ENCODE peak calls at places on chromosome 3, in seven cellular contexts. N is heart left ventricle, B is right lobe of liver, M is breast epithelium, G is Peyer's patch, W is suprapubic skin, X is HCT116. Y is an unnamed sample.

GRCh38 chr3:42473083-42473932 is 29.1 kb upstream of the VIPR1 start:
- DNase-seq in G (peak; percentile 52), N (no peak), W (no peak), M (no peak), B (no peak), X (no peak), Y (peak; percentile 88)

GRCh38 chr3:186418601-186419238 is 56.7 kb upstream of the DGKG start:
- DNase-seq in G (no peak), W (no peak), X (no peak), M (no peak), B (no peak), N (no peak), Y (no peak)

GRCh38 chr3:171347017-171347979 is 112.9 kb downstream of the TNIK start:
- DNase-seq in X (no peak), M (no peak), B (no peak), G (no peak), W (no peak), N (no peak), Y (no peak)

GRCh38 chr3:151852074-151852811 is 21.2 kb upstream of the SUCNR1 start:
- DNase-seq in X (no peak), G (no peak), M (no peak), N (no peak), W (no peak), B (no peak), Y (no peak)

GRCh38 chr3:149784064-149784704 is 8.2 kb downstream of the ANKUB1 start:
- DNase-seq in M (no peak), X (no peak), B (no peak), G (no peak), W (no peak), N (no peak), Y (no peak)

GRCh38 chr3:10228248-10228950 is 19.9 kb upstream of the TATDN2 start:
- DNase-seq in B (no peak), X (no peak), N (no peak), G (no peak), M (no peak), W (no peak), Y (no peak)

GRCh38 chr3:33394403-33395054 is 45.7 kb downstream of the UBP1 start:
- DNase-seq in G (no peak), M (no peak), N (no peak), W (no peak), B (no peak), X (no peak), Y (no peak)

GRCh38 chr3:194879126-194879887 is 193.6 kb downstream of the FAM43A start:
- DNase-seq in B (no peak), M (no peak), N (no peak), G (no peak), W (peak; percentile 48), X (no peak), Y (no peak)

GRCh38 chr3:171781711-171782127 is 28.6 kb downstream of the PLD1 start:
- DNase-seq in W (no peak), N (no peak), G (no peak), M (no peak), X (no peak), B (no peak), Y (no peak)

GRCh38 chr3:25594007-25594502 is 70.7 kb downstream of the TOP2B start:
- DNase-seq in W (no peak), X (peak; percentile 29), N (no peak), G (no peak), M (no peak), B (no peak), Y (no peak)

GRCh38 chr3:55406666-55407425 is 80.3 kb downstream of the WNT5A start:
- DNase-seq in M (no peak), X (no peak), G (no peak), N (no peak), W (no peak), B (no peak), Y (no peak)

GRCh38 chr3:45776611-45777010 is 19.7 kb downstream of the SLC6A20 start:
- DNase-seq in M (no peak), B (no peak), X (no peak), N (no peak), G (peak; percentile 47), W (peak; percentile 74), Y (no peak)

GRCh38 chr3:30085486-30085885 is 520.9 kb upstream of the TGFBR2 start:
- DNase-seq in X (no peak), N (no peak), W (no peak), M (no peak), B (no peak), G (no peak), Y (no peak)

GRCh38 chr3:143751643-143752178 is 96.6 kb downstream of the SLC9A9 start:
- DNase-seq in W (no peak), N (no peak), X (no peak), G (no peak), M (no peak), B (no peak), Y (no peak)

GRCh38 chr3:178170698-178171535 is 365.3 kb upstream of the KCNMB2 start:
- DNase-seq in W (no peak), B (no peak), N (no peak), M (no peak), X (no peak), G (no peak), Y (no peak)

GRCh38 chr3:150172356-150172755 is 201.7 kb upstream of the PFN2 start:
- DNase-seq in X (no peak), B (no peak), N (no peak), M (no peak), W (no peak), G (no peak), Y (no peak)

GRCh38 chr3:58068126-58068809 is 60.0 kb downstream of the FLNB start:
- DNase-seq in N (no peak), M (no peak), G (peak; percentile 64), W (no peak), X (no peak), B (no peak), Y (no peak)

GRCh38 chr3:37174532-37175126 is at the start of gene LRRFIP2:
- DNase-seq in M (no peak), B (no peak), W (no peak), N (no peak), X (no peak), G (no peak), Y (no peak)

GRCh38 chr3:5026046-5026362 is 46.8 kb downstream of the BHLHE40 start:
- DNase-seq in W (no peak), B (no peak), M (no peak), X (no peak), N (no peak), G (no peak), Y (no peak)

GRCh38 chr3:139772539-139773500 is 95.0 kb upstream of the NMNAT3 start:
- DNase-seq in B (no peak), N (no peak), X (no peak), W (no peak), M (no peak), G (no peak), Y (no peak)

GRCh38 chr3:192917258-192917507 is 473 bp downstream of the MB21D2 start:
- DNase-seq in X (no peak), N (no peak), G (no peak), W (no peak), M (no peak), B (no peak), Y (no peak)
- TF ChIP-seq POLR2A in X (no peak), N (no peak), G (no peak), W (no peak), M (no peak), B (no peak), Y (no peak)

GRCh38 chr3:184177767-184178306 is 3.2 kb downstream of the AP2M1 start:
- DNase-seq in W (no peak), B (no peak), G (no peak), X (no peak), N (no peak), M (no peak), Y (no peak)
- H3K4me3 ChIP-seq in W (no peak overlapping the region), B (no peak overlapping the region), G (no peak overlapping the region), X (no peak overlapping the region), N (no peak overlapping the region), M (no peak overlapping the region), Y (no peak overlapping the region)

DNA sequence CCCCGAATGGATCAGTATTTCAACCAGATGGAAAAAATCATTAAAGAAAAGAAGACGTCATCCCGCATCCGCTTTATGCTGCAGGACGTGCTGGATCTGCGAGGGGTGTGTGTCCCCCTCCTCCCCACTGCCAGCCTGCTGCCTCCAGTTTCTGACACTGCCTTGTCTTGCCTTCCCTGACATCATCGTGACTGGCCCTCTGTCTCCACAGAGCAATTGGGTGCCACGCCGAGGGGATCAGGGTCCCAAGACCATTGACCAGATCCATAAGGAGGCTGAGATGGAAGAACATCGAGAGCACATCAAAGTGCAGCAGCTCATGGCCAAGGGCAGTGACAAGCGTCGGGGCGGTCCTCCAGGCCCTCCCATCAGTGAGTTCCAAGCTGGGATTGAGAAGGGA is 10.9 kb downstream of the EIF4G1 start:
- DNase-seq in W (no peak), G (no peak), X (no peak), M (no peak), B (no peak), N (no peak), Y (no peak)
- TF ChIP-seq POLR2A in W (no peak), G (no peak), X (no peak), M (no peak), B (no peak), N (no peak), Y (no peak)

GRCh38 chr3:52299815-52300611 is 12.4 kb downstream of the GLYCTK start:
- DNase-seq in X (no peak), G (no peak), B (peak; percentile 67), M (no peak), N (peak; percentile 67), W (no peak), Y (no peak)

GRCh38 chr3:52295809-52296208 is 8.2 kb downstream of the GLYCTK start:
- DNase-seq in M (no peak), N (no peak), W (no peak), X (no peak), G (no peak), B (no peak), Y (no peak)

GRCh38 chr3:52298147-52299098 is 10.8 kb downstream of the GLYCTK start:
- DNase-seq in M (no peak), X (no peak), N (no peak), G (no peak), W (no peak), B (peak; percentile 65), Y (no peak)

GRCh38 chr3:52299247-52299657 is 11.6 kb downstream of the GLYCTK start:
- DNase-seq in B (peak; percentile 57), X (no peak), M (no peak), G (no peak), N (peak; percentile 47), W (no peak), Y (no peak)

DNA sequence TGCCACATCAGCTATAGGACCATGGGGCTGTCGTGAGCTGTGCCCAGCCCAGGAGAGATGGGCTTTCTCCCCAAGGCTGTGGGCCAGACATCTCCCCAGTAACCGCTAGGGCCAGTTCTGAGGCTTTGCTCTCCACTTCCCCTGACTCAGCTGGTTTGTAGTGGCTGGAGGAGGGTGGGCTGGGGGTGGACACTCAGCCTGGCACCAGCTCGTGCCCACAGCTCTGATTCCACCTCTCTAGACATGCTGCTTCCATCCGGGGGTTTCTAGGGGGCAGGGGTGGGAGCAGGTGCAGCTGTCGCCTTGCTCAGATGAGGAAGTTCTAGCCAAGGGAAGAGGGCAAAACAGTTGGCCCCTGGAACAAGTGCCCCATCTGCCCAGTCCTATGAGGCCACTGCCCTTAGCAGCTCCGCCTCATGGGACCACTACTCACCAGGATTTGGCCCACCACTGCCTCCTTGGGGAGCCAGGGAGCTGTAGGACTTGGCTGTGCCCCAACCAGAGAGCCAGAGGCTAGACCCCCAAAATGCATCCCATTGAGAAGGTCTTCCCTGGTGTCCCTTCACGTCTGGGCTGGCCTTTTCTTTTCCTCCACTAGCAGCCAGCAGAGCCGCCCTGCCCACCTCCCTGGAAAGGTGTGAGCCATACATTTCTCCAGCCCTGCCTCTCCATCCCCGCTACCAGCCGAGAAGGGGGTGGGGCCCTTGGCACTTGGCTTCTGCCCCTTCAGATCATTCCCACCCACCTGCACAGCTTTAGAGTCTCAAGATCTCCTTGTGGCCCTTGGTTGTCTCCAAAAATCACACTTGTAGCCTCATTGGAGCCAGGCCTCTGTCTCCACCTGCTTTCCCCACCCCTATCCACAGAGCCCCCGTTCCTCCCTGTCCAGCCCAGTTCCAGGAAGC is 9.9 kb downstream of the GLYCTK start:
- DNase-seq in N (peak; percentile 27), B (peak; percentile 57), G (no peak), W (no peak), X (no peak), M (no peak), Y (no peak)
- H3K4me3 ChIP-seq in N (no peak overlapping the region), B (no peak overlapping the region), G (no peak overlapping the region), W (no peak overlapping the region), X (no peak overlapping the region), M (no peak overlapping the region), Y (no peak overlapping the region)